ENCODE peak calls at places on chromosomes 7 and 10, in eight cellular contexts. Y, A, H, F, C, X, B and T are unnamed samples.

GRCh38 chr10:50417906-50418697 is 166.8 kb upstream of the ASAH2 start:
- DNase-seq in F (peak), B (peak), A (peak), Y (peak), C (peak), H (peak), X (peak), T (peak)

GRCh38 chr10:123889821-123890220 is 1.8 kb downstream of the CPXM2 start:
- DNase-seq in X (no peak), F (no peak), H (no peak), Y (no peak), A (no peak), C (no peak), B (no peak), T (no peak)

GRCh38 chr10:117550042-117550441 is 7.5 kb downstream of the EMX2 start:
- DNase-seq in Y (no peak), F (no peak), H (no peak), X (no peak), B (no peak), C (no peak), A (no peak), T (no peak)

GRCh38 chr10:17028843-17029580 is 100.6 kb downstream of the CUBN start:
- DNase-seq in X (no peak), A (no peak), F (no peak), C (no peak), H (no peak), Y (no peak), B (peak), T (no peak)

GRCh38 chr10:118501637-118502440 is 93.6 kb downstream of the PRLHR start:
- DNase-seq in B (peak), Y (no peak), X (no peak), F (no peak), C (peak), A (no peak), H (peak), T (no peak)

GRCh38 chr7:102321351-102322201 is 34.7 kb downstream of the SPDYE6 start:
- DNase-seq in Y (no peak), C (no peak), F (no peak), X (no peak), B (peak), A (no peak), H (no peak), T (no peak)

GRCh38 chr10:25180801-25181200 is 6.0 kb downstream of the GPR158 start:
- DNase-seq in C (no peak), Y (no peak), B (no peak), A (no peak), X (no peak), F (no peak), H (no peak), T (no peak)

GRCh38 chr7:107982918-107983389 is 20.0 kb downstream of the LAMB1 start:
- DNase-seq in Y (no peak), X (no peak), B (no peak), C (peak), A (no peak), H (peak), F (no peak), T (no peak)

GRCh38 chr10:58644311-58644710 is 131.6 kb downstream of the BICC1 start:
- DNase-seq in X (no peak), A (no peak), B (no peak), Y (no peak), C (no peak), F (no peak), H (no peak), T (no peak)

GRCh38 chr10:97540669-97541500 is 31.7 kb upstream of the ANKRD2 start:
- DNase-seq in Y (no peak), X (no peak), A (no peak), C (no peak), F (no peak), H (peak), B (peak), T (no peak)

GRCh38 chr7:2725178-2726105 is 37.4 kb downstream of the AMZ1 start:
- DNase-seq in H (no peak), Y (peak), A (no peak), C (no peak), F (no peak), X (no peak), B (no peak), T (no peak)

GRCh38 chr10:121042342-121042741 is 191.2 kb downstream of the WDR11 start:
- DNase-seq in F (no peak), Y (no peak), X (no peak), C (no peak), B (no peak), A (no peak), H (no peak), T (no peak)

GRCh38 chr7:121397832-121398231 is 1.7 kb upstream of the FAM3C start:
- DNase-seq in A (no peak), X (no peak), F (no peak), H (no peak), C (no peak), B (no peak), Y (no peak), T (no peak)

GRCh38 chr10:11357361-11357760 is 254.1 kb downstream of the USP6NL start:
- DNase-seq in H (no peak), A (no peak), C (no peak), X (no peak), F (no peak), B (no peak), Y (no peak), T (no peak)

GRCh38 chr10:119445311-119445934 is 97.1 kb downstream of the RGS10 start:
- DNase-seq in C (peak), F (peak), A (peak), X (peak), H (peak), Y (peak), B (peak), T (peak)

GRCh38 chr7:139559364-139560105 is 36.0 kb downstream of the CLEC2L start:
- DNase-seq in H (no peak), B (no peak), Y (no peak), C (no peak), X (no peak), A (no peak), F (no peak), T (no peak)

GRCh38 chr7:101159696-101160674 is 5.4 kb downstream of the VGF start:
- DNase-seq in X (no peak), F (no peak), B (no peak), C (no peak), A (no peak), H (peak), Y (no peak), T (no peak)

GRCh38 chr7:144738708-144739314 is 97.0 kb downstream of the TPK1 start:
- DNase-seq in X (no peak), B (peak), C (peak), H (peak), F (no peak), Y (no peak), A (peak), T (no peak)

GRCh38 chr7:22457471-22457870 is 42.5 kb downstream of the STEAP1B start:
- DNase-seq in C (no peak), Y (no peak), F (no peak), A (no peak), X (no peak), B (no peak), H (no peak), T (no peak)

GRCh38 chr10:75401569-75402485 is at the start of gene ZNF503:
- DNase-seq in B (peak), C (peak), A (no peak), Y (peak), F (peak), X (no peak), H (peak), T (no peak)

GRCh38 chr10:6269953-6270867 is 67.5 kb downstream of the PFKFB3 start:
- DNase-seq in F (peak), B (no peak), A (peak), C (no peak), Y (no peak), H (no peak), X (peak), T (peak)

GRCh38 chr10:50260791-50261281 is 9.5 kb upstream of the ASAH2 start:
- DNase-seq in F (peak), Y (no peak), H (no peak), C (no peak), B (no peak), X (no peak), A (no peak), T (peak)

GRCh38 chr7:4681218-4681851 is 760 bp upstream of the FOXK1 start:
- DNase-seq in C (no peak), F (no peak), H (no peak), Y (no peak), B (no peak), X (no peak), A (no peak), T (no peak)

GRCh38 chr7:127755965-127756364 is 104.0 kb downstream of the SND1 start:
- DNase-seq in F (no peak), H (no peak), Y (no peak), A (no peak), C (no peak), B (no peak), X (no peak), T (no peak)

GRCh38 chr7:129780257-129781127 is 169.0 kb downstream of the NRF1 start:
- DNase-seq in B (no peak), C (no peak), F (no peak), X (peak), Y (no peak), A (peak), H (no peak), T (peak)

GRCh38 chr10:18713077-18713476 is 53.8 kb downstream of the ARL5B start:
- DNase-seq in C (peak), F (no peak), Y (no peak), B (peak), A (no peak), H (peak), X (no peak), T (no peak)

GRCh38 chr10:557792-558328 is 131.6 kb downstream of the DIP2C start:
- DNase-seq in Y (no peak), F (no peak), H (peak), C (no peak), B (peak), X (no peak), A (peak), T (no peak)

GRCh38 chr10:15842493-15843169 is 17.7 kb downstream of the MINDY3 start:
- DNase-seq in C (no peak), A (no peak), B (peak), F (no peak), H (peak), X (no peak), Y (no peak), T (no peak)